ENCODE peak calls at places on chromosomes 16 and 17, in eight cellular contexts. One of them, this sample, is unnamed.

GRCh38 chr17:51803161-51803560 is 355.4 kb downstream of the CA10 start:
- DNase-seq in ecto neural progenitor cell: peak; percentile 54
- DNase-seq in GM04504: no peak
- DNase-seq in ELR: no peak
- DNase-seq in naive thymus-derived CD8-positive, alpha-beta T cell: no peak
- DNase-seq in ascending aorta: no peak
- DNase-seq in stimulated activated CD4-positive, alpha-beta T cell treated with anti-CD3 and anti-CD28 coated beads, Interleukin-15, amount 100 ng/mL, for 1 hour: no peak
- DNase-seq in stimulated activated naive B cell treated with anti-CD40 and anti-IgM and Interleukin-4, amounts not matched to agents 10 μg/mL and 1 μg/mL and 100 μg/mL, for 72 hours: no peak
- DNase-seq in this sample: no peak

GRCh38 chr17:77645441-77646430 is 312.8 kb upstream of the TNRC6C start:
- DNase-seq in ecto neural progenitor cell: peak; percentile 61
- DNase-seq in GM04504: no peak
- DNase-seq in ELR: peak; percentile 15
- DNase-seq in naive thymus-derived CD8-positive, alpha-beta T cell: peak; percentile 56
- DNase-seq in ascending aorta: no peak
- DNase-seq in stimulated activated CD4-positive, alpha-beta T cell treated with anti-CD3 and anti-CD28 coated beads, Interleukin-15, amount 100 ng/mL, for 1 hour: peak; percentile 12
- DNase-seq in stimulated activated naive B cell treated with anti-CD40 and anti-IgM and Interleukin-4, amounts not matched to agents 10 μg/mL and 1 μg/mL and 100 μg/mL, for 72 hours: no peak
- DNase-seq in this sample: no peak

GRCh38 chr16:474420-475122 is 49.1 kb downstream of the RAB11FIP3 start:
- DNase-seq in ecto neural progenitor cell: no peak
- DNase-seq in GM04504: no peak
- DNase-seq in ELR: no peak
- DNase-seq in naive thymus-derived CD8-positive, alpha-beta T cell: no peak
- DNase-seq in ascending aorta: no peak
- DNase-seq in stimulated activated CD4-positive, alpha-beta T cell treated with anti-CD3 and anti-CD28 coated beads, Interleukin-15, amount 100 ng/mL, for 1 hour: no peak
- DNase-seq in stimulated activated naive B cell treated with anti-CD40 and anti-IgM and Interleukin-4, amounts not matched to agents 10 μg/mL and 1 μg/mL and 100 μg/mL, for 72 hours: no peak
- DNase-seq in this sample: no peak

GRCh38 chr17:35341465-35341992 is 31.9 kb downstream of the SLFN11 start:
- DNase-seq in ecto neural progenitor cell: no peak
- DNase-seq in GM04504: no peak
- DNase-seq in ELR: no peak
- DNase-seq in naive thymus-derived CD8-positive, alpha-beta T cell: peak; percentile 11
- DNase-seq in ascending aorta: no peak
- DNase-seq in stimulated activated CD4-positive, alpha-beta T cell treated with anti-CD3 and anti-CD28 coated beads, Interleukin-15, amount 100 ng/mL, for 1 hour: no peak
- DNase-seq in stimulated activated naive B cell treated with anti-CD40 and anti-IgM and Interleukin-4, amounts not matched to agents 10 μg/mL and 1 μg/mL and 100 μg/mL, for 72 hours: peak; percentile 73
- DNase-seq in this sample: no peak

GRCh38 chr16:46482895-46483294 is 138.3 kb downstream of the SHCBP1 start:
- DNase-seq in ecto neural progenitor cell: no peak
- DNase-seq in GM04504: no peak
- DNase-seq in ELR: peak; percentile 10
- DNase-seq in naive thymus-derived CD8-positive, alpha-beta T cell: no peak
- DNase-seq in ascending aorta: no peak
- DNase-seq in stimulated activated CD4-positive, alpha-beta T cell treated with anti-CD3 and anti-CD28 coated beads, Interleukin-15, amount 100 ng/mL, for 1 hour: no peak
- DNase-seq in stimulated activated naive B cell treated with anti-CD40 and anti-IgM and Interleukin-4, amounts not matched to agents 10 μg/mL and 1 μg/mL and 100 μg/mL, for 72 hours: no peak
- DNase-seq in this sample: no peak

GRCh38 chr17:29620271-29620670 is 2.4 kb downstream of the CORO6 start:
- DNase-seq in ecto neural progenitor cell: no peak
- DNase-seq in GM04504: no peak
- DNase-seq in ELR: peak; percentile 71
- DNase-seq in naive thymus-derived CD8-positive, alpha-beta T cell: no peak
- DNase-seq in ascending aorta: no peak
- DNase-seq in stimulated activated CD4-positive, alpha-beta T cell treated with anti-CD3 and anti-CD28 coated beads, Interleukin-15, amount 100 ng/mL, for 1 hour: no peak
- DNase-seq in stimulated activated naive B cell treated with anti-CD40 and anti-IgM and Interleukin-4, amounts not matched to agents 10 μg/mL and 1 μg/mL and 100 μg/mL, for 72 hours: no peak
- DNase-seq in this sample: no peak

GRCh38 chr17:12422632-12423031 is 243.1 kb upstream of the MYOCD start:
- DNase-seq in ecto neural progenitor cell: no peak
- DNase-seq in GM04504: no peak
- DNase-seq in ELR: no peak
- DNase-seq in naive thymus-derived CD8-positive, alpha-beta T cell: no peak
- DNase-seq in ascending aorta: no peak
- DNase-seq in stimulated activated CD4-positive, alpha-beta T cell treated with anti-CD3 and anti-CD28 coated beads, Interleukin-15, amount 100 ng/mL, for 1 hour: no peak
- DNase-seq in stimulated activated naive B cell treated with anti-CD40 and anti-IgM and Interleukin-4, amounts not matched to agents 10 μg/mL and 1 μg/mL and 100 μg/mL, for 72 hours: no peak
- DNase-seq in this sample: no peak

GRCh38 chr17:76397687-76398522 is 13.5 kb downstream of the SPHK1 start:
- DNase-seq in ecto neural progenitor cell: peak; percentile 94
- DNase-seq in GM04504: peak; percentile 70
- DNase-seq in ELR: peak; percentile 93
- DNase-seq in naive thymus-derived CD8-positive, alpha-beta T cell: peak; percentile 80
- DNase-seq in ascending aorta: peak; percentile 43
- DNase-seq in stimulated activated CD4-positive, alpha-beta T cell treated with anti-CD3 and anti-CD28 coated beads, Interleukin-15, amount 100 ng/mL, for 1 hour: peak; percentile 72
- DNase-seq in stimulated activated naive B cell treated with anti-CD40 and anti-IgM and Interleukin-4, amounts not matched to agents 10 μg/mL and 1 μg/mL and 100 μg/mL, for 72 hours: peak; percentile 62
- DNase-seq in this sample: peak; percentile 54

GRCh38 chr17:17515921-17516295 is 19.7 kb upstream of the RASD1 start:
- DNase-seq in ecto neural progenitor cell: no peak
- DNase-seq in GM04504: peak; percentile 42
- DNase-seq in ELR: peak; percentile 84
- DNase-seq in naive thymus-derived CD8-positive, alpha-beta T cell: no peak
- DNase-seq in ascending aorta: no peak
- DNase-seq in stimulated activated CD4-positive, alpha-beta T cell treated with anti-CD3 and anti-CD28 coated beads, Interleukin-15, amount 100 ng/mL, for 1 hour: no peak
- DNase-seq in stimulated activated naive B cell treated with anti-CD40 and anti-IgM and Interleukin-4, amounts not matched to agents 10 μg/mL and 1 μg/mL and 100 μg/mL, for 72 hours: no peak
- DNase-seq in this sample: no peak

GRCh38 chr17:81251091-81251942 is 12.2 kb downstream of the NDUFAF8 start:
- DNase-seq in ecto neural progenitor cell: no peak
- DNase-seq in GM04504: no peak
- DNase-seq in ELR: no peak
- DNase-seq in naive thymus-derived CD8-positive, alpha-beta T cell: no peak
- DNase-seq in ascending aorta: no peak
- DNase-seq in stimulated activated CD4-positive, alpha-beta T cell treated with anti-CD3 and anti-CD28 coated beads, Interleukin-15, amount 100 ng/mL, for 1 hour: no peak
- DNase-seq in stimulated activated naive B cell treated with anti-CD40 and anti-IgM and Interleukin-4, amounts not matched to agents 10 μg/mL and 1 μg/mL and 100 μg/mL, for 72 hours: no peak
- DNase-seq in this sample: no peak

GRCh38 chr16:50655558-50656055 is 25.5 kb downstream of the SNX20 start:
- DNase-seq in ecto neural progenitor cell: no peak
- DNase-seq in GM04504: no peak
- DNase-seq in ELR: no peak
- DNase-seq in naive thymus-derived CD8-positive, alpha-beta T cell: no peak
- DNase-seq in ascending aorta: no peak
- DNase-seq in stimulated activated CD4-positive, alpha-beta T cell treated with anti-CD3 and anti-CD28 coated beads, Interleukin-15, amount 100 ng/mL, for 1 hour: no peak
- DNase-seq in stimulated activated naive B cell treated with anti-CD40 and anti-IgM and Interleukin-4, amounts not matched to agents 10 μg/mL and 1 μg/mL and 100 μg/mL, for 72 hours: no peak
- DNase-seq in this sample: no peak

GRCh38 chr17:1929896-1930750 is 95.0 kb downstream of the RTN4RL1 start:
- DNase-seq in ecto neural progenitor cell: no peak
- DNase-seq in GM04504: no peak
- DNase-seq in ELR: no peak
- DNase-seq in naive thymus-derived CD8-positive, alpha-beta T cell: no peak
- DNase-seq in ascending aorta: no peak
- DNase-seq in stimulated activated CD4-positive, alpha-beta T cell treated with anti-CD3 and anti-CD28 coated beads, Interleukin-15, amount 100 ng/mL, for 1 hour: no peak
- DNase-seq in stimulated activated naive B cell treated with anti-CD40 and anti-IgM and Interleukin-4, amounts not matched to agents 10 μg/mL and 1 μg/mL and 100 μg/mL, for 72 hours: no peak
- DNase-seq in this sample: no peak

GRCh38 chr17:30173649-30174048 is 57.0 kb downstream of the NSRP1 start:
- DNase-seq in ecto neural progenitor cell: no peak
- DNase-seq in GM04504: no peak
- DNase-seq in ELR: no peak
- DNase-seq in naive thymus-derived CD8-positive, alpha-beta T cell: no peak
- DNase-seq in ascending aorta: no peak
- DNase-seq in stimulated activated CD4-positive, alpha-beta T cell treated with anti-CD3 and anti-CD28 coated beads, Interleukin-15, amount 100 ng/mL, for 1 hour: no peak
- DNase-seq in stimulated activated naive B cell treated with anti-CD40 and anti-IgM and Interleukin-4, amounts not matched to agents 10 μg/mL and 1 μg/mL and 100 μg/mL, for 72 hours: no peak
- DNase-seq in this sample: no peak

GRCh38 chr16:85863384-85863774 is 35.6 kb upstream of the IRF8 start:
- DNase-seq in ecto neural progenitor cell: no peak
- DNase-seq in GM04504: no peak
- DNase-seq in ELR: peak; percentile 23
- DNase-seq in naive thymus-derived CD8-positive, alpha-beta T cell: no peak
- DNase-seq in ascending aorta: no peak
- DNase-seq in stimulated activated CD4-positive, alpha-beta T cell treated with anti-CD3 and anti-CD28 coated beads, Interleukin-15, amount 100 ng/mL, for 1 hour: no peak
- DNase-seq in stimulated activated naive B cell treated with anti-CD40 and anti-IgM and Interleukin-4, amounts not matched to agents 10 μg/mL and 1 μg/mL and 100 μg/mL, for 72 hours: no peak
- DNase-seq in this sample: no peak

GRCh38 chr16:75070055-75070841 is 46.3 kb downstream of the LDHD start:
- DNase-seq in ecto neural progenitor cell: no peak
- DNase-seq in GM04504: no peak
- DNase-seq in ELR: no peak
- DNase-seq in naive thymus-derived CD8-positive, alpha-beta T cell: no peak
- DNase-seq in ascending aorta: no peak
- DNase-seq in stimulated activated CD4-positive, alpha-beta T cell treated with anti-CD3 and anti-CD28 coated beads, Interleukin-15, amount 100 ng/mL, for 1 hour: no peak
- DNase-seq in stimulated activated naive B cell treated with anti-CD40 and anti-IgM and Interleukin-4, amounts not matched to agents 10 μg/mL and 1 μg/mL and 100 μg/mL, for 72 hours: no peak
- DNase-seq in this sample: peak; percentile 62

GRCh38 chr16:58814348-58814801 is 80.3 kb upstream of the GOT2 start:
- DNase-seq in ecto neural progenitor cell: peak; percentile 58
- DNase-seq in GM04504: peak; percentile 8
- DNase-seq in ELR: peak; percentile 57
- DNase-seq in naive thymus-derived CD8-positive, alpha-beta T cell: peak; percentile 8
- DNase-seq in ascending aorta: no peak
- DNase-seq in stimulated activated CD4-positive, alpha-beta T cell treated with anti-CD3 and anti-CD28 coated beads, Interleukin-15, amount 100 ng/mL, for 1 hour: no peak
- DNase-seq in stimulated activated naive B cell treated with anti-CD40 and anti-IgM and Interleukin-4, amounts not matched to agents 10 μg/mL and 1 μg/mL and 100 μg/mL, for 72 hours: no peak
- DNase-seq in this sample: no peak

GRCh38 chr17:77460514-77461046 is 319.8 kb downstream of the SEC14L1 start:
- DNase-seq in ecto neural progenitor cell: no peak
- DNase-seq in GM04504: no peak
- DNase-seq in ELR: no peak
- DNase-seq in naive thymus-derived CD8-positive, alpha-beta T cell: no peak
- DNase-seq in ascending aorta: no peak
- DNase-seq in stimulated activated CD4-positive, alpha-beta T cell treated with anti-CD3 and anti-CD28 coated beads, Interleukin-15, amount 100 ng/mL, for 1 hour: no peak
- DNase-seq in stimulated activated naive B cell treated with anti-CD40 and anti-IgM and Interleukin-4, amounts not matched to agents 10 μg/mL and 1 μg/mL and 100 μg/mL, for 72 hours: no peak
- DNase-seq in this sample: no peak

GRCh38 chr16:83806036-83806435 is 1.7 kb upstream of the HSBP1 start:
- DNase-seq in ecto neural progenitor cell: no peak
- DNase-seq in GM04504: no peak
- DNase-seq in ELR: no peak
- DNase-seq in naive thymus-derived CD8-positive, alpha-beta T cell: no peak
- DNase-seq in ascending aorta: no peak
- DNase-seq in stimulated activated CD4-positive, alpha-beta T cell treated with anti-CD3 and anti-CD28 coated beads, Interleukin-15, amount 100 ng/mL, for 1 hour: no peak
- DNase-seq in stimulated activated naive B cell treated with anti-CD40 and anti-IgM and Interleukin-4, amounts not matched to agents 10 μg/mL and 1 μg/mL and 100 μg/mL, for 72 hours: no peak
- DNase-seq in this sample: no peak

GRCh38 chr16:62853887-62854286 is 817.6 kb upstream of the CDH8 start:
- DNase-seq in ecto neural progenitor cell: no peak
- DNase-seq in GM04504: no peak
- DNase-seq in ELR: no peak
- DNase-seq in naive thymus-derived CD8-positive, alpha-beta T cell: no peak
- DNase-seq in ascending aorta: no peak
- DNase-seq in stimulated activated CD4-positive, alpha-beta T cell treated with anti-CD3 and anti-CD28 coated beads, Interleukin-15, amount 100 ng/mL, for 1 hour: no peak
- DNase-seq in stimulated activated naive B cell treated with anti-CD40 and anti-IgM and Interleukin-4, amounts not matched to agents 10 μg/mL and 1 μg/mL and 100 μg/mL, for 72 hours: no peak
- DNase-seq in this sample: no peak

GRCh38 chr17:9235346-9235745 is 214.0 kb downstream of the NTN1 start:
- DNase-seq in ecto neural progenitor cell: no peak
- DNase-seq in GM04504: no peak
- DNase-seq in ELR: no peak
- DNase-seq in naive thymus-derived CD8-positive, alpha-beta T cell: no peak
- DNase-seq in ascending aorta: no peak
- DNase-seq in stimulated activated CD4-positive, alpha-beta T cell treated with anti-CD3 and anti-CD28 coated beads, Interleukin-15, amount 100 ng/mL, for 1 hour: no peak
- DNase-seq in stimulated activated naive B cell treated with anti-CD40 and anti-IgM and Interleukin-4, amounts not matched to agents 10 μg/mL and 1 μg/mL and 100 μg/mL, for 72 hours: no peak
- DNase-seq in this sample: no peak